ENCODE peak calls at places on chromosomes 13 and 19, in six cellular contexts. K is HepG2, L is H1, T is HCT116, X is GM12878, J is K562. U is an unnamed sample.

GRCh38 chr13:31767175-31767900 is 28.0 kb downstream of the RXFP2 start:
- DNase-seq in K (no peak), L (no peak), T (no peak), X (no peak), J (no peak), U (no peak)

GRCh38 chr19:18021121-18021755 is 13.3 kb downstream of the ARRDC2 start:
- DNase-seq in K (no peak), L (no peak), T (no peak), X (no peak), J (peak), U (no peak)

GRCh38 chr13:66864627-66865026 is 365.5 kb downstream of the PCDH9 start:
- DNase-seq in K (no peak), L (no peak), T (no peak), X (no peak), J (no peak), U (no peak)

GRCh38 chr13:46593403-46593802 is 40.4 kb downstream of the LRCH1 start:
- DNase-seq in K (no peak), L (no peak), T (no peak), X (no peak), J (no peak), U (no peak)

GRCh38 chr13:33479066-33479465 is 193.5 kb upstream of the STARD13 start:
- DNase-seq in K (no peak), L (no peak), T (no peak), X (no peak), J (no peak), U (no peak)

GRCh38 chr19:4278010-4278409 is 1.1 kb upstream of the SHD start:
- DNase-seq in K (no peak), L (no peak), T (no peak), X (no peak), J (no peak), U (no peak)

GRCh38 chr19:16038196-16038695 is 38.0 kb upstream of the TPM4 start:
- DNase-seq in K (no peak), L (no peak), T (no peak), X (no peak), J (no peak), U (no peak)

GRCh38 chr19:39709026-39709872 is 5.0 kb downstream of the LGALS14 start:
- DNase-seq in K (no peak), L (no peak), T (no peak), X (no peak), J (no peak), U (no peak)

GRCh38 chr13:49740870-49741269 is 49.6 kb upstream of the EBPL start:
- DNase-seq in K (peak), L (no peak), T (no peak), X (no peak), J (no peak), U (no peak)

GRCh38 chr13:27053902-27054595 is 117.6 kb downstream of the USP12 start:
- DNase-seq in K (no peak), L (no peak), T (peak), X (no peak), J (no peak), U (no peak)

GRCh38 chr19:10219678-10220077 is 11.5 kb downstream of the S1PR2 start:
- DNase-seq in K (peak), L (peak), T (no peak), X (peak), J (peak), U (no peak)

GRCh38 chr19:17777840-17778620 is 16.9 kb upstream of the B3GNT3 start:
- DNase-seq in K (peak), L (peak), T (peak), X (no peak), J (peak), U (peak)

GRCh38 chr19:37334179-37335071 is 36.5 kb upstream of the ZNF527 start:
- DNase-seq in K (no peak), L (peak), T (no peak), X (peak), J (peak), U (peak)

GRCh38 chr19:33469171-33470039 is 52.2 kb downstream of the PEPD start:
- DNase-seq in K (no peak), L (no peak), T (no peak), X (no peak), J (no peak), U (no peak)

GRCh38 chr13:44197791-44198770 is 175.5 kb upstream of the SERP2 start:
- DNase-seq in K (no peak), L (no peak), T (no peak), X (peak), J (no peak), U (no peak)

GRCh38 chr19:38039966-38040365 is 133.0 kb downstream of the SIPA1L3 start:
- DNase-seq in K (no peak), L (no peak), T (no peak), X (no peak), J (no peak), U (no peak)

GRCh38 chr13:33519561-33520479 is 234.3 kb upstream of the STARD13 start:
- DNase-seq in K (no peak), L (no peak), T (no peak), X (no peak), J (no peak), U (no peak)

GRCh38 chr13:40060318-40061007 is 405.0 kb downstream of the COG6 start:
- DNase-seq in K (no peak), L (no peak), T (no peak), X (peak), J (no peak), U (no peak)

GRCh38 chr13:111046590-111047141 is 68.4 kb upstream of the ARHGEF7 start:
- DNase-seq in K (no peak), L (no peak), T (no peak), X (peak), J (peak), U (no peak)

GRCh38 chr19:7257148-7258041 is 36.8 kb downstream of the INSR start:
- DNase-seq in K (peak), L (no peak), T (peak), X (no peak), J (peak), U (no peak)

GRCh38 chr13:33045829-33046592 is 29.8 kb downstream of the KL start:
- DNase-seq in K (no peak), L (no peak), T (no peak), X (no peak), J (no peak), U (no peak)

GRCh38 chr13:60028021-60028420 is 135.7 kb downstream of the DIAPH3 start:
- DNase-seq in K (no peak), L (no peak), T (no peak), X (no peak), J (no peak), U (no peak)

GRCh38 chr13:84999252-84999651 is 800.0 kb downstream of the SLITRK6 start:
- DNase-seq in K (no peak), L (no peak), T (no peak), X (no peak), J (no peak), U (no peak)

GRCh38 chr13:84997858-84998257 is 801.4 kb downstream of the SLITRK6 start:
- DNase-seq in K (no peak), L (no peak), T (no peak), X (no peak), J (no peak), U (no peak)

GRCh38 chr13:84998681-84999080 is 800.5 kb downstream of the SLITRK6 start:
- DNase-seq in K (no peak), L (no peak), T (no peak), X (no peak), J (no peak), U (no peak)

DNA sequence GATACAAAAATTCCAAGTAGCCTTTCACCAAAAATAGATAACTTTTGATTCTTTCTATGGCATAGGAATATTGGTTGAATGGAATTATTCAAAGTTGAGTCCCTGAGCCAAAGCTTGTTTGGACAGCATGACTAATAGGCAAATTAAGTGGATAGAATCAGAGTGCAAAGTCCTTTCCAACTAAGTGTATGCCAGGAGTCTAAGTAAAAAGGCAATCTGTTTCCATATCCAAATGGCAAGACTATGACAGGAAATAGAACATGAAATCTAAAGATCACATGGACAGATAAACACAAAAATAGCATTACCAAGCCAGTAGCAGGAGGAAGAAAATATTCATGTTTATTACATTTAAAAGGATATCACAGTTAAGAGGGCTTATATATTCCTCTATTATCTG is 804.6 kb downstream of the SLITRK6 start:
- DNase-seq in K (peak), L (no peak), T (no peak), X (no peak), J (no peak), U (no peak)
- TF ChIP-seq JUND in K (no peak), L (no peak), T (no peak), X (no peak), J (no peak), U (no peak)

DNA sequence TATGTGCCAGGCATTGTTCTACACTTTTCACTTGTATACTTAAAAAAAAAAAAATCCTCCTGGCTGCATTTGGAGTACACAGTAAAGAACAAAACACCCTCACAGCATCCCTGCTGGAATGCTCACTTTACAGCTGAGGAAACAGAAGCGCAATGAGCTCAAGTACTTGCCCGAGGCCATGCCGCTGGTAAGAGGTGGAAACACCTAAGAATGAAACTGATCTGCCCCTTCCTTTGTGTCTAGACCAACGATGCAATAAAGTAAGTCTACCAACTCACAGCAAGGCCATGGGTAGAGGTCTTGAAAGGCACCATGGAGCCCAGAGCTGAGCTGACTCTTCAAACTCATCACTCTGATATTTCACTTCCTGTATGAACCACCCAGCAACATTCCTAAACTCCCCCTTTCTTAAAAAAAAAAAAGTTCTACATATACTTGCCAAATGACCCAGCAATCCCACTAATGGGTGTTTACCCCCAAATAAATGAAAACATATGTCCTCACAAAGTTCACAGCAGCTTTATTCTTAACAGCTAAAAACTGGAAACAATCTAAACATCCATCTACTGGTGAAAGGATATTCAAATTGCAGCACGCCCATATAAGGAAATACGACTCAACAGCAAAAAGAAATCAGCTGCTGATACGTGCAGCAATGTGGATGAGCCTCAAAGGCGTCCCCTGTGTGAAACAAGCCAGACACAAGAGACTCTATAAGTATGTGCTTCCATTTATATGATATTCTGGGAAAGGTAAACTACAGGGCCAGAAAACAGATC is 236.6 kb upstream of the MAB21L1 start:
- DNase-seq in K (no peak), L (no peak), T (no peak), X (no peak), J (no peak), U (no peak)
- TF ChIP-seq JUND in K (no peak), L (no peak), T (no peak), X (no peak), J (no peak), U (no peak)

DNA sequence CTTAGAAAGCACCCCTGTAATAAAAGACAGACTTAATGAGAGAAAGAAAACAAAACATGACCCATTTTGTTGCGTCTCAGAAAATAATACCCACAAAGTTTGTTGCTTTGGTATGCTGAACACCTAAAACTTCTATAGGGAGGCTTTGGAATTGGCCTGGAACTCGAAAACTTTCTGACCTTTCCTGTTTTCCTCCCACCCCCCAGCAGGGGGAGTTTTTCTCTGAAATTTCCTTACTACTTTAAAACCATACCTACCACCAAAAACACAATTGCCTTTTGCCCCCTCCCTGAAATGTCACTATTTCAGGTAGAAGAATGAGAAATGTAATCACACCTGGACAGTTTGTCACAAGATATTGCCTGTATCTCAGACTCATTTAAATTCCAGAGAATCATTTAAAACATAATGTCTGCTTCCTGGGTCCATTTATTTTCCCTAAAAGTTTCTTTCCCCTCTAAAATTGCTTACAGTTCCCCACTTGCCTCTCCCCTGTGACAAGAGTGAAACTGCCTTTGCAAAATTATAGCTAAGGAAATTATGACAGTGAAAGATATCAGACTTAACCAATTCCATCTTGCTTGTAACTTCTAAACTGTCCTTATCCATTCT is 2700.2 kb downstream of the PCDH9 start:
- DNase-seq in K (peak), L (peak), T (peak), X (no peak), J (peak), U (peak)
- TF ChIP-seq JUND in K (no peak), L (no peak), T (no peak), X (no peak), J (no peak), U (no peak)

DNA sequence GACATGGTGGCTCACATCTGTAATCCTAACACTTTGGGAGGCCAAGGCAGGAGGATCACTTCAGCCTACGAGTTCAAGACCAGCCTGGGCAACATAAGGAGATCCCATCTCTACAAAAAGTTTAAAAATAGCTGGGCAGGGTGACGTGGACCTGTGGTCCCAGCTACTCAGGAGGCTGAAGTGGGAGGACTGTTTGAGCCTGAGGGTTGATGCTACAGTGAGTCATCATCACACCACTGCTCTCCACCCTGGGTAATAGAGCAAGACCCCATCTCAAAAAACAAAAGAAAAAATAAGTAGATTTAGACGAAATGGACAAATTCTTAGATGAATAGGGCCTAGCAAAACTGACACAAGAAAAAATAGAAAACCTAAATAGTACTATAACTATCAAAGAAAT is 10.4 kb upstream of the GNG8 start:
- DNase-seq in K (no peak), L (no peak), T (no peak), X (no peak), J (no peak), U (no peak)
- TF ChIP-seq JUND in K (no peak), L (no peak), T (no peak), X (no peak), J (no peak), U (no peak)

GRCh38 chr13:99972190-99972731 is 694 bp upstream of the ZIC5 start:
- DNase-seq in K (no peak), L (no peak), T (no peak), X (no peak), J (no peak), U (no peak)

GRCh38 chr13:99969934-99970760 is 1.4 kb downstream of the ZIC5 start:
- DNase-seq in K (peak), L (no peak), T (peak), X (no peak), J (peak), U (no peak)

GRCh38 chr13:99971576-99972189 is at the start of gene ZIC5:
- DNase-seq in K (no peak), L (peak), T (no peak), X (no peak), J (no peak), U (no peak)

GRCh38 chr13:99969368-99969933 is 2.1 kb downstream of the ZIC5 start:
- DNase-seq in K (no peak), L (no peak), T (no peak), X (no peak), J (no peak), U (no peak)

GRCh38 chr13:99970761-99971575 is 599 bp downstream of the ZIC5 start:
- DNase-seq in K (no peak), L (no peak), T (no peak), X (no peak), J (peak), U (no peak)
- TF ChIP-seq JUND in K (no peak), L (no peak), T (no peak), X (no peak), J (no peak), U (no peak)

GRCh38 chr13:48400820-48401219 is 12.1 kb downstream of the LPAR6 start:
- DNase-seq in K (no peak), L (no peak), T (no peak), X (peak), J (no peak), U (peak)
- TF ChIP-seq JUND in K (no peak), L (no peak), T (no peak), X (no peak), J (no peak), U (no peak)

GRCh38 chr19:35350591-35350990 is 2.9 kb downstream of the FFAR1 start:
- DNase-seq in K (no peak), L (no peak), T (no peak), X (no peak), J (no peak), U (no peak)
- TF ChIP-seq JUND in K (no peak), L (no peak), T (no peak), X (no peak), J (no peak), U (no peak)

DNA sequence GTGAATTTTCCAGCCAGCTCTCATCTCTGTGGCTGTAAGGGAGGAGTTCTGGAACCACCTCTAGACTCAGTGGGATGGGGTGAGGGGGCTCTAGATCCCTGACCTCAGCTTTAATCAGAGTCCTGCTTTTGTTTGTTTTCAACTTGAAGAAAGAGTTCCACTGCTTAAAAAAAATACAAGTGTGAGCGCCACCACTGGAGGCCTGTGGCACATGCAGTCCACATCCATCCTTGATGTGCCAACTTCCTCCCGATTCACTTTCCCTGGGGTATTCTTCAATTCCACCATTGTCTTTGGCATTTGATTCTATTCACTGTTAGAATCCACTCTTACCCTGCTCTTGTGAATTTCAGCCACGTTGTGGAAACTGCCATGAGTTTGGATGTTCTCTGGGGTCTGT is 62.4 kb upstream of the GJB6 start:
- DNase-seq in K (no peak), L (no peak), T (peak), X (no peak), J (no peak), U (no peak)
- TF ChIP-seq JUND in K (no peak), L (no peak), T (no peak), X (no peak), J (no peak), U (no peak)

GRCh38 chr13:45333973-45334922 is 6.7 kb downstream of the TPT1 start:
- DNase-seq in K (no peak), L (no peak), T (no peak), X (no peak), J (no peak), U (no peak)
- TF ChIP-seq JUND in K (no peak), L (no peak), T (no peak), X (no peak), J (no peak), U (no peak)

DNA sequence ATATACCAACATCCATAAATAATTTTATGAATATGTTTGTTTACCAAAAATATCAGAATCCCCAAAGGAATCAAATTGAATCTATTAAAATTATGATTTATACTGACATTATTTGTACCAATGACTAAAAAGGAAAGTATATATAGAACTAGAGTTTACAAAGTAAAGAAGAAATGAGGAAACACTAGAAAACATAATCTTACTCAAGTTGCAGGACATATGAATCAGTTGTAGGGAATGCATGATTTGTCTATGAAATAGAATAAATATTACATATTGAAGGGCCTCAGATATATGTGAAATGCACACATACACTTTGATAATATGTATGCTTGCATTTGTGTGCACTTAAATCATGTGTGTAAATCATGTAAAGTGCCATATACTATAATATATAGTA is 1466.4 kb downstream of the EFNB2 start:
- DNase-seq in K (no peak), L (no peak), T (no peak), X (no peak), J (no peak), U (no peak)
- TF ChIP-seq JUND in K (no peak), L (no peak), T (no peak), X (no peak), J (no peak), U (no peak)